ENCODE peak calls at places on chromosomes 6 and 20, in five cellular contexts. One of them, this sample, is unnamed.

GRCh38 chr6:30821862-30822784 is 62.2 kb upstream of the DDR1 start:
- DNase-seq in GM13977: peak
- DNase-seq in body of pancreas: no peak
- DNase-seq in A172: no peak
- DNase-seq in stimulated activated CD4-positive, alpha-beta T cell treated with anti-CD3 and anti-CD28 coated beads, Interleukin-12 subunit alpha, Interleukin-12 subunit beta, amount 100 ng/mL, for 48 hours: no peak
- DNase-seq in this sample: peak

GRCh38 chr6:127550403-127550802 is 26.6 kb upstream of the C6orf58 start:
- DNase-seq in GM13977: no peak
- DNase-seq in body of pancreas: no peak
- DNase-seq in A172: no peak
- DNase-seq in stimulated activated CD4-positive, alpha-beta T cell treated with anti-CD3 and anti-CD28 coated beads, Interleukin-12 subunit alpha, Interleukin-12 subunit beta, amount 100 ng/mL, for 48 hours: no peak
- DNase-seq in this sample: no peak

GRCh38 chr20:35956616-35957015 is 2.3 kb upstream of the SCAND1 start:
- DNase-seq in GM13977: no peak
- DNase-seq in body of pancreas: no peak
- DNase-seq in A172: no peak
- DNase-seq in stimulated activated CD4-positive, alpha-beta T cell treated with anti-CD3 and anti-CD28 coated beads, Interleukin-12 subunit alpha, Interleukin-12 subunit beta, amount 100 ng/mL, for 48 hours: no peak
- DNase-seq in this sample: no peak

GRCh38 chr6:158387036-158387435 is 74.8 kb downstream of the TULP4 start:
- DNase-seq in GM13977: no peak
- DNase-seq in body of pancreas: no peak
- DNase-seq in A172: no peak
- DNase-seq in stimulated activated CD4-positive, alpha-beta T cell treated with anti-CD3 and anti-CD28 coated beads, Interleukin-12 subunit alpha, Interleukin-12 subunit beta, amount 100 ng/mL, for 48 hours: no peak
- DNase-seq in this sample: no peak

GRCh38 chr6:45371924-45372582 is 5.7 kb downstream of the SUPT3H start:
- DNase-seq in GM13977: no peak
- DNase-seq in body of pancreas: no peak
- DNase-seq in A172: no peak
- DNase-seq in stimulated activated CD4-positive, alpha-beta T cell treated with anti-CD3 and anti-CD28 coated beads, Interleukin-12 subunit alpha, Interleukin-12 subunit beta, amount 100 ng/mL, for 48 hours: no peak
- DNase-seq in this sample: no peak

GRCh38 chr6:161407581-161407980 is 133.7 kb upstream of the AGPAT4 start:
- DNase-seq in GM13977: no peak
- DNase-seq in body of pancreas: no peak
- DNase-seq in A172: peak
- DNase-seq in stimulated activated CD4-positive, alpha-beta T cell treated with anti-CD3 and anti-CD28 coated beads, Interleukin-12 subunit alpha, Interleukin-12 subunit beta, amount 100 ng/mL, for 48 hours: no peak
- DNase-seq in this sample: no peak

GRCh38 chr20:20064303-20064702 is 12.0 kb downstream of the CFAP61 start:
- DNase-seq in GM13977: no peak
- DNase-seq in body of pancreas: no peak
- DNase-seq in A172: no peak
- DNase-seq in stimulated activated CD4-positive, alpha-beta T cell treated with anti-CD3 and anti-CD28 coated beads, Interleukin-12 subunit alpha, Interleukin-12 subunit beta, amount 100 ng/mL, for 48 hours: no peak
- DNase-seq in this sample: no peak

GRCh38 chr6:123415844-123416468 is 220.8 kb downstream of the TRDN start:
- DNase-seq in GM13977: peak
- DNase-seq in body of pancreas: peak
- DNase-seq in A172: peak
- DNase-seq in stimulated activated CD4-positive, alpha-beta T cell treated with anti-CD3 and anti-CD28 coated beads, Interleukin-12 subunit alpha, Interleukin-12 subunit beta, amount 100 ng/mL, for 48 hours: peak
- DNase-seq in this sample: peak

GRCh38 chr6:161242779-161243693 is 30.8 kb downstream of the AGPAT4 start:
- DNase-seq in GM13977: no peak
- DNase-seq in body of pancreas: no peak
- DNase-seq in A172: peak
- DNase-seq in stimulated activated CD4-positive, alpha-beta T cell treated with anti-CD3 and anti-CD28 coated beads, Interleukin-12 subunit alpha, Interleukin-12 subunit beta, amount 100 ng/mL, for 48 hours: no peak
- DNase-seq in this sample: no peak

This sample was measured in GM13976.